ENCODE peak calls at places on chromosomes 6 and 20, in nine cellular contexts. One of them, this sample, is unnamed.

GRCh38 chr20:25269833-25270170 is 21.9 kb downstream of the PYGB start:
- DNase-seq in astrocyte of the cerebellum: no peak
- DNase-seq in NCI-H510A treated with DMSO at 0.1 percent for 48 hours: no peak
- DNase-seq in right atrium auricular region: no peak
- DNase-seq in BE2C: peak
- DNase-seq in CD8-positive, alpha-beta memory T cell: no peak
- DNase-seq in GM06990: no peak
- DNase-seq in A172: no peak
- DNase-seq in NCI-H1105 treated with DMSO at 0.1 percent for 48 hours: no peak
- DNase-seq in this sample: no peak

GRCh38 chr6:112827793-112828192 is 480.7 kb downstream of the RFPL4B start:
- DNase-seq in NCI-H1105 treated with DMSO at 0.1 percent for 48 hours: no peak
- DNase-seq in BE2C: no peak
- DNase-seq in CD8-positive, alpha-beta memory T cell: no peak
- DNase-seq in A172: no peak
- DNase-seq in NCI-H510A treated with DMSO at 0.1 percent for 48 hours: no peak
- DNase-seq in right atrium auricular region: peak
- DNase-seq in GM06990: peak
- DNase-seq in astrocyte of the cerebellum: no peak
- DNase-seq in this sample: no peak

GRCh38 chr6:167409689-167410088 is 84.8 kb downstream of the TTLL2 start:
- DNase-seq in BE2C: no peak
- DNase-seq in NCI-H1105 treated with DMSO at 0.1 percent for 48 hours: peak
- DNase-seq in NCI-H510A treated with DMSO at 0.1 percent for 48 hours: no peak
- DNase-seq in A172: no peak
- DNase-seq in astrocyte of the cerebellum: no peak
- DNase-seq in CD8-positive, alpha-beta memory T cell: no peak
- DNase-seq in GM06990: no peak
- DNase-seq in right atrium auricular region: no peak
- DNase-seq in this sample: no peak

GRCh38 chr6:20440291-20440690 is 38.6 kb downstream of the E2F3 start:
- DNase-seq in astrocyte of the cerebellum: no peak
- DNase-seq in GM06990: no peak
- DNase-seq in BE2C: no peak
- DNase-seq in NCI-H1105 treated with DMSO at 0.1 percent for 48 hours: no peak
- DNase-seq in right atrium auricular region: no peak
- DNase-seq in CD8-positive, alpha-beta memory T cell: no peak
- DNase-seq in NCI-H510A treated with DMSO at 0.1 percent for 48 hours: no peak
- DNase-seq in A172: no peak
- DNase-seq in this sample: no peak

GRCh38 chr20:34896086-34896551 is 19.7 kb downstream of the ACSS2 start:
- DNase-seq in CD8-positive, alpha-beta memory T cell: no peak
- DNase-seq in GM06990: no peak
- DNase-seq in right atrium auricular region: no peak
- DNase-seq in A172: no peak
- DNase-seq in NCI-H1105 treated with DMSO at 0.1 percent for 48 hours: no peak
- DNase-seq in BE2C: no peak
- DNase-seq in astrocyte of the cerebellum: no peak
- DNase-seq in NCI-H510A treated with DMSO at 0.1 percent for 48 hours: no peak
- DNase-seq in this sample: no peak

GRCh38 chr6:3369985-3370360 is 86.9 kb downstream of the SLC22A23 start:
- DNase-seq in GM06990: no peak
- DNase-seq in NCI-H1105 treated with DMSO at 0.1 percent for 48 hours: no peak
- DNase-seq in BE2C: no peak
- DNase-seq in CD8-positive, alpha-beta memory T cell: no peak
- DNase-seq in astrocyte of the cerebellum: no peak
- DNase-seq in NCI-H510A treated with DMSO at 0.1 percent for 48 hours: no peak
- DNase-seq in right atrium auricular region: no peak
- DNase-seq in A172: no peak
- DNase-seq in this sample: no peak

GRCh38 chr6:136148051-136148450 is 102.1 kb downstream of the MTFR2 start:
- DNase-seq in NCI-H510A treated with DMSO at 0.1 percent for 48 hours: no peak
- DNase-seq in astrocyte of the cerebellum: no peak
- DNase-seq in A172: no peak
- DNase-seq in GM06990: no peak
- DNase-seq in CD8-positive, alpha-beta memory T cell: no peak
- DNase-seq in BE2C: no peak
- DNase-seq in NCI-H1105 treated with DMSO at 0.1 percent for 48 hours: no peak
- DNase-seq in right atrium auricular region: no peak
- DNase-seq in this sample: no peak

GRCh38 chr6:147135211-147135672 is 69.0 kb upstream of the STXBP5 start:
- DNase-seq in NCI-H510A treated with DMSO at 0.1 percent for 48 hours: no peak
- DNase-seq in right atrium auricular region: no peak
- DNase-seq in GM06990: no peak
- DNase-seq in A172: peak
- DNase-seq in BE2C: no peak
- DNase-seq in NCI-H1105 treated with DMSO at 0.1 percent for 48 hours: no peak
- DNase-seq in CD8-positive, alpha-beta memory T cell: no peak
- DNase-seq in astrocyte of the cerebellum: no peak
- DNase-seq in this sample: no peak